ENCODE peak calls at places on chromosomes 4 and X, in four cellular contexts. J is heart right ventricle; R is stimulated activated effector memory CD8-positive, alpha-beta T cell treated with anti-CD3 and anti-CD28 coated beads, Interleukin-12 subunit alpha, Interleukin-12 subunit beta, amount 100 ng/mL, for 72 hours; M is LoVo. A is an unnamed sample.

GRCh38 chrX:131262738-131263679 is 26.1 kb downstream of the IGSF1 start:
- DNase-seq in R (no peak), M (no peak), J (peak), A (no peak)

GRCh38 chr4:98688416-98689290 is 30.2 kb upstream of the TSPAN5 start:
- DNase-seq in M (no peak), J (no peak), R (no peak), A (no peak)

GRCh38 chr4:56655627-56656345 is 25.3 kb downstream of the HOPX start:
- DNase-seq in J (peak), M (no peak), R (no peak), A (no peak)

GRCh38 chrX:119758682-119759332 is 419 bp downstream of the SOWAHD start:
- DNase-seq in J (peak), M (no peak), R (peak), A (no peak)

GRCh38 chrX:129998006-129998405 is 15.6 kb downstream of the BCORL1 start:
- DNase-seq in J (no peak), M (no peak), R (no peak), A (no peak)

GRCh38 chr4:48602763-48603162 is 112.7 kb downstream of the ZAR1 start:
- DNase-seq in R (no peak), M (no peak), J (no peak), A (no peak)

GRCh38 chr4:77481856-77482255 is 123.8 kb upstream of the CXCL13 start:
- DNase-seq in M (no peak), R (no peak), J (no peak), A (no peak)

GRCh38 chr4:47002593-47002992 is 9.2 kb upstream of the GABRA4 start:
- DNase-seq in M (peak), R (no peak), J (no peak), A (no peak)

GRCh38 chrX:10971176-10971575 is 140.0 kb upstream of the HCCS start:
- DNase-seq in M (no peak), J (no peak), R (no peak), A (no peak)

GRCh38 chr4:70844180-70844579 is 4.5 kb upstream of the GRSF1 start:
- DNase-seq in R (no peak), M (no peak), J (no peak), A (no peak)

GRCh38 chrX:12895856-12896255 is 10.6 kb upstream of the TLR8 start:
- DNase-seq in R (no peak), M (no peak), J (no peak), A (no peak)

GRCh38 chrX:49019050-49019449 is 17.0 kb upstream of the GRIPAP1 start:
- DNase-seq in J (no peak), R (no peak), M (no peak), A (no peak)

GRCh38 chrX:49192722-49193328 is 6.7 kb upstream of the PRICKLE3 start:
- DNase-seq in R (peak), M (no peak), J (no peak), A (no peak)

GRCh38 chr4:8688041-8688907 is 95.7 kb downstream of the CPZ start:
- DNase-seq in M (no peak), R (no peak), J (no peak), A (no peak)

GRCh38 chrX:118730500-118731247 is 3.3 kb downstream of the IL13RA1 start:
- DNase-seq in M (no peak), R (no peak), J (no peak), A (no peak)

GRCh38 chrX:123830309-123830708 is 29.5 kb upstream of the XIAP start:
- DNase-seq in J (no peak), R (no peak), M (peak), A (no peak)

GRCh38 chrX:54695816-54696487 is 102.1 kb downstream of the ITIH6 start:
- DNase-seq in M (no peak), R (no peak), J (no peak), A (no peak)

GRCh38 chr4:575281-576141 is 584 bp downstream of the TMEM271 start:
- DNase-seq in M (no peak), J (peak), R (no peak), A (no peak)

GRCh38 chr4:61411241-61411640 is 211.1 kb downstream of the ADGRL3 start:
- DNase-seq in M (no peak), R (no peak), J (no peak), A (no peak)

GRCh38 chr4:102430511-102430910 is 70.6 kb upstream of the NFKB1 start:
- DNase-seq in J (no peak), M (no peak), R (no peak), A (no peak)

GRCh38 chr4:1756079-1756478 is 34.8 kb downstream of the TACC3 start:
- DNase-seq in R (no peak), J (no peak), M (no peak), A (no peak)

GRCh38 chr4:154473497-154473896 is 18.1 kb downstream of the DCHS2 start:
- DNase-seq in R (no peak), M (no peak), J (no peak), A (no peak)

GRCh38 chr4:149823770-149824221 is 8.2 kb upstream of the IQCM start:
- DNase-seq in J (no peak), R (no peak), M (peak), A (no peak)

GRCh38 chr4:103892616-103893015 is 172.8 kb upstream of the TACR3 start:
- DNase-seq in R (no peak), M (no peak), J (no peak), A (no peak)

GRCh38 chr4:127730142-127730913 is at the start of gene SLC25A31:
- DNase-seq in M (no peak), R (no peak), J (no peak), A (no peak)

GRCh38 chr4:186104114-186104894 is at the start of gene FAM149A:
- DNase-seq in R (no peak), M (peak), J (peak), A (no peak)

GRCh38 chr4:3775011-3775410 is 8.8 kb downstream of the ADRA2C start:
- DNase-seq in R (no peak), M (no peak), J (no peak), A (no peak)

GRCh38 chr4:6918345-6918744 is 8.7 kb downstream of the TBC1D14 start:
- DNase-seq in J (no peak), R (no peak), M (no peak), A (no peak)

GRCh38 chr4:135365065-135365464 is 1163.5 kb upstream of the PABPC4L start:
- DNase-seq in J (no peak), R (no peak), M (no peak), A (no peak)

GRCh38 chr4:172758586-172759340 is 409.8 kb upstream of the GALNT7 start:
- DNase-seq in R (no peak), M (no peak), J (no peak), A (no peak)

A was measured in iPS DF 19.7.